ENCODE peak calls at places on chromosomes 4 and X, in four cellular contexts. One of them, this sample, is unnamed.

GRCh38 chr4:7068883-7069282 is 1.0 kb upstream of the GRPEL1 start:
- DNase-seq in fibroblast of lung: no peak
- DNase-seq in coronary artery: no peak
- DNase-seq in A549: no peak
- DNase-seq in this sample: no peak

GRCh38 chr4:171601091-171601490 is 212.1 kb upstream of the GALNTL6 start:
- DNase-seq in fibroblast of lung: no peak
- DNase-seq in coronary artery: no peak
- DNase-seq in A549: no peak
- DNase-seq in this sample: no peak

GRCh38 chrX:40987413-40987812 is 97.8 kb upstream of the USP9X start:
- DNase-seq in fibroblast of lung: no peak
- DNase-seq in coronary artery: no peak
- DNase-seq in A549: no peak
- DNase-seq in this sample: no peak

GRCh38 chr4:184514121-184514988 is 40.0 kb upstream of the IRF2 start:
- DNase-seq in fibroblast of lung: peak
- DNase-seq in coronary artery: no peak
- DNase-seq in A549: peak
- DNase-seq in this sample: no peak

GRCh38 chr4:96685691-96686090 is 845.8 kb downstream of the PDHA2 start:
- DNase-seq in fibroblast of lung: no peak
- DNase-seq in coronary artery: no peak
- DNase-seq in A549: no peak
- DNase-seq in this sample: no peak

GRCh38 chrX:13381514-13381913 is 61.7 kb upstream of the ATXN3L start:
- DNase-seq in fibroblast of lung: no peak
- DNase-seq in coronary artery: no peak
- DNase-seq in A549: no peak
- DNase-seq in this sample: no peak

GRCh38 chrX:123834116-123834515 is 25.7 kb upstream of the XIAP start:
- DNase-seq in fibroblast of lung: no peak
- DNase-seq in coronary artery: no peak
- DNase-seq in A549: no peak
- DNase-seq in this sample: no peak

GRCh38 chr4:99324361-99324760 is 3.2 kb upstream of the ADH1B start:
- DNase-seq in fibroblast of lung: no peak
- DNase-seq in coronary artery: no peak
- DNase-seq in A549: no peak
- DNase-seq in this sample: no peak

GRCh38 chr4:84479663-84480062 is 19.4 kb downstream of the NKX6-1 start:
- DNase-seq in fibroblast of lung: no peak
- DNase-seq in coronary artery: no peak
- DNase-seq in A549: no peak
- DNase-seq in this sample: no peak

GRCh38 chr4:7291372-7292135 is 99.2 kb downstream of the SORCS2 start:
- DNase-seq in fibroblast of lung: no peak
- DNase-seq in coronary artery: no peak
- DNase-seq in A549: no peak
- DNase-seq in this sample: no peak

GRCh38 chrX:70289793-70290770 is at the start of the genes KIF4A and PDZD11:
- DNase-seq in fibroblast of lung: peak
- DNase-seq in coronary artery: peak
- DNase-seq in A549: peak
- DNase-seq in this sample: peak

GRCh38 chr4:16496501-16496900 is 270.2 kb upstream of the TAPT1 start:
- DNase-seq in fibroblast of lung: peak
- DNase-seq in coronary artery: no peak
- DNase-seq in A549: no peak
- DNase-seq in this sample: no peak

GRCh38 chr4:98516441-98517323 is 141.7 kb downstream of the TSPAN5 start:
- DNase-seq in fibroblast of lung: peak
- DNase-seq in coronary artery: no peak
- DNase-seq in A549: no peak
- DNase-seq in this sample: no peak

GRCh38 chr4:112523008-112523440 is 7.0 kb upstream of the NEUROG2 start:
- DNase-seq in fibroblast of lung: peak
- DNase-seq in coronary artery: no peak
- DNase-seq in A549: no peak
- DNase-seq in this sample: no peak

GRCh38 chrX:8192276-8192675 is 21.2 kb upstream of the VCX2 start:
- DNase-seq in fibroblast of lung: no peak
- DNase-seq in coronary artery: no peak
- DNase-seq in A549: no peak
- DNase-seq in this sample: no peak

GRCh38 chr4:173910911-173911310 is 372.6 kb downstream of the FBXO8 start:
- DNase-seq in fibroblast of lung: no peak
- DNase-seq in coronary artery: no peak
- DNase-seq in A549: no peak
- DNase-seq in this sample: no peak

GRCh38 chr4:43776371-43776770 is 672.2 kb downstream of the KCTD8 start:
- DNase-seq in fibroblast of lung: peak
- DNase-seq in coronary artery: no peak
- DNase-seq in A549: peak
- DNase-seq in this sample: no peak

GRCh38 chr4:93480452-93480851 is 348.1 kb upstream of the ATOH1 start:
- DNase-seq in fibroblast of lung: no peak
- DNase-seq in coronary artery: no peak
- DNase-seq in A549: no peak
- DNase-seq in this sample: no peak

GRCh38 chr4:186699881-186700397 is 23.7 kb downstream of the FAT1 start:
- DNase-seq in fibroblast of lung: no peak
- DNase-seq in coronary artery: peak
- DNase-seq in A549: no peak
- DNase-seq in this sample: no peak

GRCh38 chr4:169212981-169213380 is 57.8 kb downstream of the SH3RF1 start:
- DNase-seq in fibroblast of lung: no peak
- DNase-seq in coronary artery: no peak
- DNase-seq in A549: no peak
- DNase-seq in this sample: no peak

GRCh38 chrX:39613997-39614679 is 483.6 kb downstream of the BCOR start:
- DNase-seq in fibroblast of lung: no peak
- DNase-seq in coronary artery: no peak
- DNase-seq in A549: no peak
- DNase-seq in this sample: no peak

GRCh38 chr4:7044415-7044930 is 1.3 kb downstream of the TADA2B start:
- DNase-seq in fibroblast of lung: no peak
- DNase-seq in coronary artery: no peak
- DNase-seq in A549: no peak
- DNase-seq in this sample: no peak

GRCh38 chr4:185016101-185016940 is 2.0 kb upstream of the HELT start:
- DNase-seq in fibroblast of lung: no peak
- DNase-seq in coronary artery: no peak
- DNase-seq in A549: no peak
- DNase-seq in this sample: no peak

GRCh38 chr4:56051710-56052075 is 102.9 kb downstream of the CEP135 start:
- DNase-seq in fibroblast of lung: no peak
- DNase-seq in coronary artery: no peak
- DNase-seq in A549: no peak
- DNase-seq in this sample: no peak

GRCh38 chrX:45803383-45803921 is 602.8 kb upstream of the DIPK2B start:
- DNase-seq in fibroblast of lung: peak
- DNase-seq in coronary artery: no peak
- DNase-seq in A549: no peak
- DNase-seq in this sample: no peak

GRCh38 chrX:44152867-44153266 is 179.7 kb upstream of the NDP start:
- DNase-seq in fibroblast of lung: peak
- DNase-seq in coronary artery: no peak
- DNase-seq in A549: no peak
- DNase-seq in this sample: no peak

GRCh38 chr4:185296665-185297460 is 87.5 kb downstream of the SNX25 start:
- DNase-seq in fibroblast of lung: no peak
- DNase-seq in coronary artery: no peak
- DNase-seq in A549: no peak
- DNase-seq in this sample: no peak

GRCh38 chrX:132412208-132412607 is 76.6 kb downstream of the MBNL3 start:
- DNase-seq in fibroblast of lung: no peak
- DNase-seq in coronary artery: no peak
- DNase-seq in A549: no peak
- DNase-seq in this sample: no peak

GRCh38 chr4:26741491-26741871 is 119.2 kb upstream of the STIM2 start:
- DNase-seq in fibroblast of lung: no peak
- DNase-seq in coronary artery: no peak
- DNase-seq in A549: no peak
- DNase-seq in this sample: no peak

GRCh38 chrX:9912341-9912740 is 54.8 kb upstream of the CLDN34 start:
- DNase-seq in fibroblast of lung: peak
- DNase-seq in coronary artery: no peak
- DNase-seq in A549: no peak
- DNase-seq in this sample: no peak

GRCh38 chrX:150450519-150451177 is 87.5 kb downstream of the MAMLD1 start:
- DNase-seq in fibroblast of lung: no peak
- DNase-seq in coronary artery: no peak
- DNase-seq in A549: no peak
- DNase-seq in this sample: no peak

GRCh38 chr4:168496834-168497233 is at the start of gene PALLD:
- DNase-seq in fibroblast of lung: peak
- DNase-seq in coronary artery: no peak
- DNase-seq in A549: no peak
- DNase-seq in this sample: no peak

GRCh38 chrX:68880846-68881513 is 52.2 kb downstream of the EFNB1 start:
- DNase-seq in fibroblast of lung: no peak
- DNase-seq in coronary artery: no peak
- DNase-seq in A549: no peak
- DNase-seq in this sample: no peak

GRCh38 chr4:139014391-139015268 is 951 bp upstream of the NOCT start:
- DNase-seq in fibroblast of lung: peak
- DNase-seq in coronary artery: no peak
- DNase-seq in A549: peak
- DNase-seq in this sample: no peak

GRCh38 chrX:118807151-118808017 is 16.2 kb upstream of the ZCCHC12 start:
- DNase-seq in fibroblast of lung: peak
- DNase-seq in coronary artery: no peak
- DNase-seq in A549: peak
- DNase-seq in this sample: no peak

GRCh38 chr4:23614284-23614892 is 275.5 kb downstream of the PPARGC1A start:
- DNase-seq in fibroblast of lung: peak
- DNase-seq in coronary artery: no peak
- DNase-seq in A549: peak
- DNase-seq in this sample: no peak
- TF ChIP-seq CTCF in fibroblast of lung: peak
- TF ChIP-seq CTCF in coronary artery: no peak
- TF ChIP-seq CTCF in A549: no peak
- TF ChIP-seq CTCF in this sample: peak

DNA sequence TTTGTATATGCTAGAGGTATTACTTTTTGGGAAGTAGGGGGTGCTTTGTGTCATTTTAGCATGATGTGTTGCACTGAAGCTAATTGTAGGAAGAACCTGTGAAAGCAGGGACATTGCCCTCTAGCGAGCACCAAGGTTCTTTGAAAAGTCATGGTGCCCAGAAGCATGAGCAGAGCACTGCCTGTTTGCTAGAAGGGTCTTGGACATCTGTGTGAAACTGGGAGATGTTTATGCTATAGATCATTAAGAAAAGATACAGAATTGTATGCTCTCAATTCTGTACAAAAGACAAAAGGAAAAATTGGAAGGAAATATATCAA is 14.7 kb downstream of the GRPR start:
- DNase-seq in fibroblast of lung: no peak
- DNase-seq in coronary artery: no peak
- DNase-seq in A549: no peak
- DNase-seq in this sample: no peak
- TF ChIP-seq CTCF in fibroblast of lung: no peak
- TF ChIP-seq CTCF in coronary artery: no peak
- TF ChIP-seq CTCF in A549: peak
- TF ChIP-seq CTCF in this sample: peak

DNA sequence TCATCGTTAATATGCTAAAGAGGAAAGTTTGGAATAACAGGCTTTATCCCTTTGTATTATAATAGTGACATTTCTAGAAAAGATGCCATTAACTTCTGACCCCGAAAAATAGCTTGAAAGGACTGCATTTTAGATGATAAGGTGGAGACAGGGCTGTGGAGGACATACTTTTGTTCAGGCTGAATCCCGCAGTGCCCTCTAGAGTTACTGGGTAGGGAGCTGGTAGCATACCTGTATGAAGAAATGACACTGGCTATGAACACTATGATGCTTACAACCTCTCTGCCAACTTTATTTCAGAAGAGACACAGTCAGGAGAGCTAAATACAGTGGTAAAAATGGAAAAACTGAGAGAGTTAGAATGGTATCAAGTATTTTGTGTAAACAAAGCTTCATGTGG is 8.1 kb downstream of the IL1RAPL1 start:
- DNase-seq in fibroblast of lung: no peak
- DNase-seq in coronary artery: no peak
- DNase-seq in A549: no peak
- DNase-seq in this sample: no peak
- TF ChIP-seq CTCF in fibroblast of lung: no peak
- TF ChIP-seq CTCF in coronary artery: no peak
- TF ChIP-seq CTCF in A549: no peak
- TF ChIP-seq CTCF in this sample: no peak

GRCh38 chr4:35604724-35605123 is 639.6 kb downstream of the ARAP2 start:
- DNase-seq in fibroblast of lung: no peak
- DNase-seq in coronary artery: no peak
- DNase-seq in A549: no peak
- DNase-seq in this sample: no peak

GRCh38 chr4:35608205-35608604 is 636.1 kb downstream of the ARAP2 start:
- DNase-seq in fibroblast of lung: no peak
- DNase-seq in coronary artery: no peak
- DNase-seq in A549: no peak
- DNase-seq in this sample: no peak

GRCh38 chr4:35604252-35604651 is 640.1 kb downstream of the ARAP2 start:
- DNase-seq in fibroblast of lung: no peak
- DNase-seq in coronary artery: no peak
- DNase-seq in A549: no peak
- DNase-seq in this sample: no peak
- TF ChIP-seq CTCF in fibroblast of lung: no peak
- TF ChIP-seq CTCF in coronary artery: no peak
- TF ChIP-seq CTCF in A549: no peak
- TF ChIP-seq CTCF in this sample: no peak

GRCh38 chrX:129824620-129825019 is 19.1 kb downstream of the ZDHHC9 start:
- DNase-seq in fibroblast of lung: no peak
- DNase-seq in coronary artery: no peak
- DNase-seq in A549: no peak
- DNase-seq in this sample: no peak

GRCh38 chrX:129823115-129823514 is 20.6 kb downstream of the ZDHHC9 start:
- DNase-seq in fibroblast of lung: peak
- DNase-seq in coronary artery: no peak
- DNase-seq in A549: peak
- DNase-seq in this sample: no peak

GRCh38 chrX:129825746-129826505 is 17.8 kb downstream of the ZDHHC9 start:
- DNase-seq in fibroblast of lung: no peak
- DNase-seq in coronary artery: no peak
- DNase-seq in A549: no peak
- DNase-seq in this sample: no peak

DNA sequence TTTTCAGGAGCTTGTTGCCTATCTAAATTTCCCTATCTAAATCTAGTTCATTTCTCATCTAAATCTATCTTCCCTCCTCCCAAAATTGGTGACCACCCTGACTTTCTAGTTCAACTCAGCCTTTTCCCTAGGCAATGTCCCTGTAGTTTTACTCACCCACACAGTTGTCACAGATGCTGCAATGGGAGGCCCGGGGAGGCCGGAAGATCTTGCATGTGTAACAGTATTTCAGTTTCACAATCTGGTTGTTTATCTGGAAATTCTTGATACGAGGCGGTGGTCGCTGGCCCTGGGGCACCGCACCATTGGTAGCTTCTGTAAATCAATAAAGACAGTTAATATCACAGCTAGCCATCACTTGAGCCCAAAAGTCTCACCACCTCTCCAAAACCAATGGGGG is 20.2 kb downstream of the ZDHHC9 start:
- DNase-seq in fibroblast of lung: no peak
- DNase-seq in coronary artery: no peak
- DNase-seq in A549: no peak
- DNase-seq in this sample: no peak
- TF ChIP-seq CTCF in fibroblast of lung: no peak
- TF ChIP-seq CTCF in coronary artery: no peak
- TF ChIP-seq CTCF in A549: no peak
- TF ChIP-seq CTCF in this sample: no peak

This sample was measured in osteocyte.